ENCODE peak calls at places on chromosomes 6 and 20, in four cellular contexts. B is T-helper 17 cell; W is LoVo; H is activated CD8-positive, alpha-beta T cell treated with anti-CD3 and anti-CD28 coated beads for 36 hours. Q is an unnamed sample.

GRCh38 chr6:84976516-84977420 is 212.4 kb upstream of the TBX18 start:
- DNase-seq in B (no peak), W (no peak), H (no peak), Q (no peak)

GRCh38 chr6:113281014-113281810 is 575.9 kb upstream of the MARCKS start:
- DNase-seq in B (no peak), W (no peak), H (no peak), Q (no peak)

GRCh38 chr6:165704001-165704748 is 41.1 kb upstream of the PDE10A start:
- DNase-seq in B (no peak), W (no peak), H (no peak), Q (no peak)

GRCh38 chr6:17927705-17928104 is 59.7 kb downstream of the KIF13A start:
- DNase-seq in B (no peak), W (no peak), H (no peak), Q (no peak)

GRCh38 chr20:58676161-58676560 is 16.4 kb upstream of the NPEPL1 start:
- DNase-seq in B (no peak), W (no peak), H (no peak), Q (no peak)

GRCh38 chr6:41073968-41074691 is 1.4 kb downstream of the NFYA start:
- DNase-seq in B (no peak), W (no peak), H (no peak), Q (no peak)

GRCh38 chr20:37305079-37305478 is 15.6 kb downstream of the MANBAL start:
- DNase-seq in B (no peak), W (no peak), H (no peak), Q (no peak)

GRCh38 chr20:50789968-50790650 is 4.8 kb upstream of the BCAS4 start:
- DNase-seq in B (no peak), W (peak; percentile 14), H (no peak), Q (no peak)

GRCh38 chr6:57302477-57302876 is 15.0 kb upstream of the PRIM2 start:
- DNase-seq in B (no peak), W (no peak), H (no peak), Q (no peak)

GRCh38 chr6:93323630-93324029 is 95.7 kb downstream of the EPHA7 start:
- DNase-seq in B (no peak), W (no peak), H (no peak), Q (no peak)

GRCh38 chr6:70162972-70163371 is 139.9 kb downstream of the COL9A1 start:
- DNase-seq in B (no peak), W (no peak), H (no peak), Q (no peak)

GRCh38 chr6:25229671-25230321 is 49.4 kb upstream of the CARMIL1 start:
- DNase-seq in B (no peak), W (peak; percentile 87), H (no peak), Q (no peak)